ENCODE peak calls at places on chromosomes 11 and 22, in eight cellular contexts. One of them, this sample, is unnamed.
A peak's percentile ranks its signal among the peaks of the same experiment; 100 is the strongest.

GRCh38 chr11:88280673-88281316 is 56.7 kb downstream of the CTSC start:
- DNase-seq in AG10803: peak; percentile 41
- DNase-seq in hypothalamus: no peak
- DNase-seq in stimulated activated CD4-positive, alpha-beta T cell treated with anti-CD3 and anti-CD28 coated beads, Interleukin-4, amount 100 ng/mL, for 4 hours: no peak
- DNase-seq in A172: no peak
- DNase-seq in activated CD4-positive, alpha-beta T cell treated with anti-CD3 and anti-CD28 coated beads, Interleukin-2, amount 50 U/mL, for 48 hours: no peak
- DNase-seq in memory B cell: no peak
- DNase-seq in KBM-7: no peak
- DNase-seq in this sample: no peak

GRCh38 chr22:47209077-47209514 is 446.6 kb downstream of the TBC1D22A start:
- DNase-seq in AG10803: no peak
- DNase-seq in hypothalamus: no peak
- DNase-seq in stimulated activated CD4-positive, alpha-beta T cell treated with anti-CD3 and anti-CD28 coated beads, Interleukin-4, amount 100 ng/mL, for 4 hours: no peak
- DNase-seq in A172: no peak
- DNase-seq in activated CD4-positive, alpha-beta T cell treated with anti-CD3 and anti-CD28 coated beads, Interleukin-2, amount 50 U/mL, for 48 hours: no peak
- DNase-seq in memory B cell: no peak
- DNase-seq in KBM-7: no peak
- DNase-seq in this sample: no peak

GRCh38 chr11:44780940-44781631 is 54.3 kb downstream of the TSPAN18 start:
- DNase-seq in AG10803: no peak
- DNase-seq in hypothalamus: no peak
- DNase-seq in stimulated activated CD4-positive, alpha-beta T cell treated with anti-CD3 and anti-CD28 coated beads, Interleukin-4, amount 100 ng/mL, for 4 hours: no peak
- DNase-seq in A172: peak; percentile 16
- DNase-seq in activated CD4-positive, alpha-beta T cell treated with anti-CD3 and anti-CD28 coated beads, Interleukin-2, amount 50 U/mL, for 48 hours: no peak
- DNase-seq in memory B cell: no peak
- DNase-seq in KBM-7: no peak
- DNase-seq in this sample: no peak

GRCh38 chr11:2077061-2077802 is 62.0 kb downstream of the IGF2 start:
- DNase-seq in AG10803: peak; percentile 55
- DNase-seq in hypothalamus: no peak
- DNase-seq in stimulated activated CD4-positive, alpha-beta T cell treated with anti-CD3 and anti-CD28 coated beads, Interleukin-4, amount 100 ng/mL, for 4 hours: no peak
- DNase-seq in A172: peak; percentile 90
- DNase-seq in activated CD4-positive, alpha-beta T cell treated with anti-CD3 and anti-CD28 coated beads, Interleukin-2, amount 50 U/mL, for 48 hours: peak; percentile 57
- DNase-seq in memory B cell: no peak
- DNase-seq in KBM-7: no peak
- DNase-seq in this sample: peak; percentile 81

GRCh38 chr11:128759597-128759996 is 65.7 kb downstream of the FLI1 start:
- DNase-seq in AG10803: peak; percentile 75
- DNase-seq in hypothalamus: no peak
- DNase-seq in stimulated activated CD4-positive, alpha-beta T cell treated with anti-CD3 and anti-CD28 coated beads, Interleukin-4, amount 100 ng/mL, for 4 hours: no peak
- DNase-seq in A172: peak; percentile 44
- DNase-seq in activated CD4-positive, alpha-beta T cell treated with anti-CD3 and anti-CD28 coated beads, Interleukin-2, amount 50 U/mL, for 48 hours: no peak
- DNase-seq in memory B cell: no peak
- DNase-seq in KBM-7: no peak
- DNase-seq in this sample: peak; percentile 50

GRCh38 chr11:18731949-18732821 is 6.2 kb upstream of the IGSF22 start:
- DNase-seq in AG10803: peak; percentile 32
- DNase-seq in hypothalamus: peak; percentile 81
- DNase-seq in stimulated activated CD4-positive, alpha-beta T cell treated with anti-CD3 and anti-CD28 coated beads, Interleukin-4, amount 100 ng/mL, for 4 hours: peak; percentile 58
- DNase-seq in A172: peak; percentile 29
- DNase-seq in activated CD4-positive, alpha-beta T cell treated with anti-CD3 and anti-CD28 coated beads, Interleukin-2, amount 50 U/mL, for 48 hours: peak; percentile 74
- DNase-seq in memory B cell: peak; percentile 84
- DNase-seq in KBM-7: peak; percentile 81
- DNase-seq in this sample: peak; percentile 40

GRCh38 chr22:29726104-29726503 is 6.3 kb downstream of the CABP7 start:
- DNase-seq in AG10803: no peak
- DNase-seq in hypothalamus: no peak
- DNase-seq in stimulated activated CD4-positive, alpha-beta T cell treated with anti-CD3 and anti-CD28 coated beads, Interleukin-4, amount 100 ng/mL, for 4 hours: no peak
- DNase-seq in A172: no peak
- DNase-seq in activated CD4-positive, alpha-beta T cell treated with anti-CD3 and anti-CD28 coated beads, Interleukin-2, amount 50 U/mL, for 48 hours: no peak
- DNase-seq in memory B cell: no peak
- DNase-seq in KBM-7: no peak
- DNase-seq in this sample: no peak

GRCh38 chr22:40418366-40419201 is 48.2 kb downstream of the SGSM3 start:
- DNase-seq in AG10803: no peak
- DNase-seq in hypothalamus: peak; percentile 46
- DNase-seq in stimulated activated CD4-positive, alpha-beta T cell treated with anti-CD3 and anti-CD28 coated beads, Interleukin-4, amount 100 ng/mL, for 4 hours: no peak
- DNase-seq in A172: no peak
- DNase-seq in activated CD4-positive, alpha-beta T cell treated with anti-CD3 and anti-CD28 coated beads, Interleukin-2, amount 50 U/mL, for 48 hours: no peak
- DNase-seq in memory B cell: no peak
- DNase-seq in KBM-7: no peak
- DNase-seq in this sample: no peak

GRCh38 chr11:43937434-43938411 is 4.7 kb upstream of the C11orf96 start:
- DNase-seq in AG10803: peak; percentile 81
- DNase-seq in hypothalamus: no peak
- DNase-seq in stimulated activated CD4-positive, alpha-beta T cell treated with anti-CD3 and anti-CD28 coated beads, Interleukin-4, amount 100 ng/mL, for 4 hours: no peak
- DNase-seq in A172: peak; percentile 81
- DNase-seq in activated CD4-positive, alpha-beta T cell treated with anti-CD3 and anti-CD28 coated beads, Interleukin-2, amount 50 U/mL, for 48 hours: no peak
- DNase-seq in memory B cell: no peak
- DNase-seq in KBM-7: no peak
- DNase-seq in this sample: peak; percentile 46

GRCh38 chr22:28148816-28149465 is 229.9 kb upstream of the PITPNB start:
- DNase-seq in AG10803: no peak
- DNase-seq in hypothalamus: no peak
- DNase-seq in stimulated activated CD4-positive, alpha-beta T cell treated with anti-CD3 and anti-CD28 coated beads, Interleukin-4, amount 100 ng/mL, for 4 hours: no peak
- DNase-seq in A172: no peak
- DNase-seq in activated CD4-positive, alpha-beta T cell treated with anti-CD3 and anti-CD28 coated beads, Interleukin-2, amount 50 U/mL, for 48 hours: no peak
- DNase-seq in memory B cell: no peak
- DNase-seq in KBM-7: no peak
- DNase-seq in this sample: no peak

GRCh38 chr11:82750643-82751139 is 17.0 kb upstream of the FAM181B start:
- DNase-seq in AG10803: no peak
- DNase-seq in hypothalamus: peak; percentile 14
- DNase-seq in stimulated activated CD4-positive, alpha-beta T cell treated with anti-CD3 and anti-CD28 coated beads, Interleukin-4, amount 100 ng/mL, for 4 hours: no peak
- DNase-seq in A172: no peak
- DNase-seq in activated CD4-positive, alpha-beta T cell treated with anti-CD3 and anti-CD28 coated beads, Interleukin-2, amount 50 U/mL, for 48 hours: peak; percentile 18
- DNase-seq in memory B cell: no peak
- DNase-seq in KBM-7: peak; percentile 40
- DNase-seq in this sample: peak; percentile 61

GRCh38 chr11:117421471-117421870 is 93.8 kb downstream of the CEP164 start:
- DNase-seq in AG10803: no peak
- DNase-seq in hypothalamus: no peak
- DNase-seq in stimulated activated CD4-positive, alpha-beta T cell treated with anti-CD3 and anti-CD28 coated beads, Interleukin-4, amount 100 ng/mL, for 4 hours: no peak
- DNase-seq in A172: no peak
- DNase-seq in activated CD4-positive, alpha-beta T cell treated with anti-CD3 and anti-CD28 coated beads, Interleukin-2, amount 50 U/mL, for 48 hours: no peak
- DNase-seq in memory B cell: no peak
- DNase-seq in KBM-7: no peak
- DNase-seq in this sample: no peak

GRCh38 chr22:38272373-38273134 is at the start of gene TMEM184B:
- DNase-seq in AG10803: peak; percentile 64
- DNase-seq in hypothalamus: peak; percentile 92
- DNase-seq in stimulated activated CD4-positive, alpha-beta T cell treated with anti-CD3 and anti-CD28 coated beads, Interleukin-4, amount 100 ng/mL, for 4 hours: peak; percentile 75
- DNase-seq in A172: no peak
- DNase-seq in activated CD4-positive, alpha-beta T cell treated with anti-CD3 and anti-CD28 coated beads, Interleukin-2, amount 50 U/mL, for 48 hours: peak; percentile 78
- DNase-seq in memory B cell: peak; percentile 86
- DNase-seq in KBM-7: peak; percentile 60
- DNase-seq in this sample: peak; percentile 81

GRCh38 chr22:41308054-41308453 is 6.7 kb downstream of the ZC3H7B start:
- DNase-seq in AG10803: peak; percentile 74
- DNase-seq in hypothalamus: no peak
- DNase-seq in stimulated activated CD4-positive, alpha-beta T cell treated with anti-CD3 and anti-CD28 coated beads, Interleukin-4, amount 100 ng/mL, for 4 hours: no peak
- DNase-seq in A172: peak; percentile 40
- DNase-seq in activated CD4-positive, alpha-beta T cell treated with anti-CD3 and anti-CD28 coated beads, Interleukin-2, amount 50 U/mL, for 48 hours: no peak
- DNase-seq in memory B cell: no peak
- DNase-seq in KBM-7: no peak
- DNase-seq in this sample: no peak

GRCh38 chr11:8056810-8057463 is 24.1 kb upstream of the TUB start:
- DNase-seq in AG10803: peak; percentile 86
- DNase-seq in hypothalamus: no peak
- DNase-seq in stimulated activated CD4-positive, alpha-beta T cell treated with anti-CD3 and anti-CD28 coated beads, Interleukin-4, amount 100 ng/mL, for 4 hours: no peak
- DNase-seq in A172: no peak
- DNase-seq in activated CD4-positive, alpha-beta T cell treated with anti-CD3 and anti-CD28 coated beads, Interleukin-2, amount 50 U/mL, for 48 hours: no peak
- DNase-seq in memory B cell: peak; percentile 2
- DNase-seq in KBM-7: no peak
- DNase-seq in this sample: no peak

GRCh38 chr22:43094551-43094950 is 5.4 kb upstream of the TTLL1 start:
- DNase-seq in AG10803: no peak
- DNase-seq in hypothalamus: no peak
- DNase-seq in stimulated activated CD4-positive, alpha-beta T cell treated with anti-CD3 and anti-CD28 coated beads, Interleukin-4, amount 100 ng/mL, for 4 hours: no peak
- DNase-seq in A172: no peak
- DNase-seq in activated CD4-positive, alpha-beta T cell treated with anti-CD3 and anti-CD28 coated beads, Interleukin-2, amount 50 U/mL, for 48 hours: no peak
- DNase-seq in memory B cell: no peak
- DNase-seq in KBM-7: no peak
- DNase-seq in this sample: no peak

GRCh38 chr11:97815667-97816066 is 1205.1 kb upstream of the CNTN5 start:
- DNase-seq in AG10803: no peak
- DNase-seq in hypothalamus: no peak
- DNase-seq in stimulated activated CD4-positive, alpha-beta T cell treated with anti-CD3 and anti-CD28 coated beads, Interleukin-4, amount 100 ng/mL, for 4 hours: no peak
- DNase-seq in A172: no peak
- DNase-seq in activated CD4-positive, alpha-beta T cell treated with anti-CD3 and anti-CD28 coated beads, Interleukin-2, amount 50 U/mL, for 48 hours: no peak
- DNase-seq in memory B cell: no peak
- DNase-seq in KBM-7: no peak
- DNase-seq in this sample: no peak

GRCh38 chr22:44578115-44578457 is 80.1 kb upstream of the RTL6 start:
- DNase-seq in AG10803: no peak
- DNase-seq in hypothalamus: no peak
- DNase-seq in stimulated activated CD4-positive, alpha-beta T cell treated with anti-CD3 and anti-CD28 coated beads, Interleukin-4, amount 100 ng/mL, for 4 hours: no peak
- DNase-seq in A172: no peak
- DNase-seq in activated CD4-positive, alpha-beta T cell treated with anti-CD3 and anti-CD28 coated beads, Interleukin-2, amount 50 U/mL, for 48 hours: no peak
- DNase-seq in memory B cell: no peak
- DNase-seq in KBM-7: no peak
- DNase-seq in this sample: no peak

GRCh38 chr11:68827733-68828132 is 14.0 kb downstream of the CPT1A start:
- DNase-seq in AG10803: no peak
- DNase-seq in hypothalamus: no peak
- DNase-seq in stimulated activated CD4-positive, alpha-beta T cell treated with anti-CD3 and anti-CD28 coated beads, Interleukin-4, amount 100 ng/mL, for 4 hours: no peak
- DNase-seq in A172: no peak
- DNase-seq in activated CD4-positive, alpha-beta T cell treated with anti-CD3 and anti-CD28 coated beads, Interleukin-2, amount 50 U/mL, for 48 hours: no peak
- DNase-seq in memory B cell: no peak
- DNase-seq in KBM-7: peak; percentile 47
- DNase-seq in this sample: no peak

GRCh38 chr22:38348751-38349496 is 31.7 kb upstream of the CSNK1E start:
- DNase-seq in AG10803: no peak
- DNase-seq in hypothalamus: no peak
- DNase-seq in stimulated activated CD4-positive, alpha-beta T cell treated with anti-CD3 and anti-CD28 coated beads, Interleukin-4, amount 100 ng/mL, for 4 hours: no peak
- DNase-seq in A172: no peak
- DNase-seq in activated CD4-positive, alpha-beta T cell treated with anti-CD3 and anti-CD28 coated beads, Interleukin-2, amount 50 U/mL, for 48 hours: no peak
- DNase-seq in memory B cell: peak; percentile 9
- DNase-seq in KBM-7: no peak
- DNase-seq in this sample: no peak

GRCh38 chr22:36497910-36498669 is 8.8 kb downstream of the FOXRED2 start:
- DNase-seq in AG10803: no peak
- DNase-seq in hypothalamus: no peak
- DNase-seq in stimulated activated CD4-positive, alpha-beta T cell treated with anti-CD3 and anti-CD28 coated beads, Interleukin-4, amount 100 ng/mL, for 4 hours: no peak
- DNase-seq in A172: no peak
- DNase-seq in activated CD4-positive, alpha-beta T cell treated with anti-CD3 and anti-CD28 coated beads, Interleukin-2, amount 50 U/mL, for 48 hours: no peak
- DNase-seq in memory B cell: no peak
- DNase-seq in KBM-7: no peak
- DNase-seq in this sample: no peak

GRCh38 chr11:6705905-6706535 is 22.9 kb upstream of the MRPL17 start:
- DNase-seq in AG10803: peak; percentile 61
- DNase-seq in hypothalamus: peak; percentile 53
- DNase-seq in stimulated activated CD4-positive, alpha-beta T cell treated with anti-CD3 and anti-CD28 coated beads, Interleukin-4, amount 100 ng/mL, for 4 hours: peak; percentile 18
- DNase-seq in A172: peak; percentile 64
- DNase-seq in activated CD4-positive, alpha-beta T cell treated with anti-CD3 and anti-CD28 coated beads, Interleukin-2, amount 50 U/mL, for 48 hours: peak; percentile 58
- DNase-seq in memory B cell: peak; percentile 34
- DNase-seq in KBM-7: peak; percentile 67
- DNase-seq in this sample: peak; percentile 26

GRCh38 chr22:26561756-26562417 is 28.0 kb downstream of the TPST2 start:
- DNase-seq in AG10803: no peak
- DNase-seq in hypothalamus: peak; percentile 6
- DNase-seq in stimulated activated CD4-positive, alpha-beta T cell treated with anti-CD3 and anti-CD28 coated beads, Interleukin-4, amount 100 ng/mL, for 4 hours: no peak
- DNase-seq in A172: no peak
- DNase-seq in activated CD4-positive, alpha-beta T cell treated with anti-CD3 and anti-CD28 coated beads, Interleukin-2, amount 50 U/mL, for 48 hours: no peak
- DNase-seq in memory B cell: no peak
- DNase-seq in KBM-7: no peak
- DNase-seq in this sample: no peak

GRCh38 chr22:17719911-17720310 is 54.4 kb downstream of the BID start:
- DNase-seq in AG10803: no peak
- DNase-seq in hypothalamus: no peak
- DNase-seq in stimulated activated CD4-positive, alpha-beta T cell treated with anti-CD3 and anti-CD28 coated beads, Interleukin-4, amount 100 ng/mL, for 4 hours: no peak
- DNase-seq in A172: no peak
- DNase-seq in activated CD4-positive, alpha-beta T cell treated with anti-CD3 and anti-CD28 coated beads, Interleukin-2, amount 50 U/mL, for 48 hours: no peak
- DNase-seq in memory B cell: no peak
- DNase-seq in KBM-7: no peak
- DNase-seq in this sample: no peak

GRCh38 chr22:39309881-39310714 is 9.3 kb downstream of the RPL3 start:
- DNase-seq in AG10803: peak; percentile 60
- DNase-seq in hypothalamus: no peak
- DNase-seq in stimulated activated CD4-positive, alpha-beta T cell treated with anti-CD3 and anti-CD28 coated beads, Interleukin-4, amount 100 ng/mL, for 4 hours: no peak
- DNase-seq in A172: peak; percentile 30
- DNase-seq in activated CD4-positive, alpha-beta T cell treated with anti-CD3 and anti-CD28 coated beads, Interleukin-2, amount 50 U/mL, for 48 hours: peak; percentile 28
- DNase-seq in memory B cell: no peak
- DNase-seq in KBM-7: no peak
- DNase-seq in this sample: peak; percentile 65

GRCh38 chr11:9013373-9013772 is 9.6 kb upstream of the NRIP3 start:
- DNase-seq in AG10803: no peak
- DNase-seq in hypothalamus: no peak
- DNase-seq in stimulated activated CD4-positive, alpha-beta T cell treated with anti-CD3 and anti-CD28 coated beads, Interleukin-4, amount 100 ng/mL, for 4 hours: no peak
- DNase-seq in A172: no peak
- DNase-seq in activated CD4-positive, alpha-beta T cell treated with anti-CD3 and anti-CD28 coated beads, Interleukin-2, amount 50 U/mL, for 48 hours: no peak
- DNase-seq in memory B cell: no peak
- DNase-seq in KBM-7: no peak
- DNase-seq in this sample: no peak

GRCh38 chr11:10263929-10264328 is 30.1 kb downstream of the SBF2 start:
- DNase-seq in AG10803: peak; percentile 79
- DNase-seq in hypothalamus: no peak
- DNase-seq in stimulated activated CD4-positive, alpha-beta T cell treated with anti-CD3 and anti-CD28 coated beads, Interleukin-4, amount 100 ng/mL, for 4 hours: no peak
- DNase-seq in A172: peak; percentile 37
- DNase-seq in activated CD4-positive, alpha-beta T cell treated with anti-CD3 and anti-CD28 coated beads, Interleukin-2, amount 50 U/mL, for 48 hours: no peak
- DNase-seq in memory B cell: no peak
- DNase-seq in KBM-7: no peak
- DNase-seq in this sample: peak; percentile 9

GRCh38 chr11:43419460-43419859 is 60.7 kb downstream of the TTC17 start:
- DNase-seq in AG10803: peak; percentile 29
- DNase-seq in hypothalamus: peak; percentile 17
- DNase-seq in stimulated activated CD4-positive, alpha-beta T cell treated with anti-CD3 and anti-CD28 coated beads, Interleukin-4, amount 100 ng/mL, for 4 hours: no peak
- DNase-seq in A172: peak; percentile 45
- DNase-seq in activated CD4-positive, alpha-beta T cell treated with anti-CD3 and anti-CD28 coated beads, Interleukin-2, amount 50 U/mL, for 48 hours: peak; percentile 34
- DNase-seq in memory B cell: no peak
- DNase-seq in KBM-7: peak; percentile 55
- DNase-seq in this sample: peak; percentile 5

GRCh38 chr11:65124480-65125196 is 2.5 kb downstream of the MRPL49 start:
- DNase-seq in AG10803: no peak
- DNase-seq in hypothalamus: no peak
- DNase-seq in stimulated activated CD4-positive, alpha-beta T cell treated with anti-CD3 and anti-CD28 coated beads, Interleukin-4, amount 100 ng/mL, for 4 hours: no peak
- DNase-seq in A172: no peak
- DNase-seq in activated CD4-positive, alpha-beta T cell treated with anti-CD3 and anti-CD28 coated beads, Interleukin-2, amount 50 U/mL, for 48 hours: no peak
- DNase-seq in memory B cell: no peak
- DNase-seq in KBM-7: no peak
- DNase-seq in this sample: no peak

GRCh38 chr11:68312117-68312779 is at the start of gene LRP5:
- DNase-seq in AG10803: no peak
- DNase-seq in hypothalamus: no peak
- DNase-seq in stimulated activated CD4-positive, alpha-beta T cell treated with anti-CD3 and anti-CD28 coated beads, Interleukin-4, amount 100 ng/mL, for 4 hours: no peak
- DNase-seq in A172: no peak
- DNase-seq in activated CD4-positive, alpha-beta T cell treated with anti-CD3 and anti-CD28 coated beads, Interleukin-2, amount 50 U/mL, for 48 hours: no peak
- DNase-seq in memory B cell: no peak
- DNase-seq in KBM-7: no peak
- DNase-seq in this sample: peak; percentile 46

GRCh38 chr22:20974336-20974955 is 7.4 kb downstream of the AIFM3 start:
- DNase-seq in AG10803: no peak
- DNase-seq in hypothalamus: no peak
- DNase-seq in stimulated activated CD4-positive, alpha-beta T cell treated with anti-CD3 and anti-CD28 coated beads, Interleukin-4, amount 100 ng/mL, for 4 hours: no peak
- DNase-seq in A172: no peak
- DNase-seq in activated CD4-positive, alpha-beta T cell treated with anti-CD3 and anti-CD28 coated beads, Interleukin-2, amount 50 U/mL, for 48 hours: no peak
- DNase-seq in memory B cell: no peak
- DNase-seq in KBM-7: no peak
- DNase-seq in this sample: no peak

GRCh38 chr22:29299136-29299900 is 7.1 kb upstream of the GAS2L1 start:
- DNase-seq in AG10803: no peak
- DNase-seq in hypothalamus: no peak
- DNase-seq in stimulated activated CD4-positive, alpha-beta T cell treated with anti-CD3 and anti-CD28 coated beads, Interleukin-4, amount 100 ng/mL, for 4 hours: no peak
- DNase-seq in A172: no peak
- DNase-seq in activated CD4-positive, alpha-beta T cell treated with anti-CD3 and anti-CD28 coated beads, Interleukin-2, amount 50 U/mL, for 48 hours: no peak
- DNase-seq in memory B cell: no peak
- DNase-seq in KBM-7: no peak
- DNase-seq in this sample: no peak

GRCh38 chr11:93591247-93591898 is 48.2 kb upstream of the SMCO4 start:
- DNase-seq in AG10803: peak; percentile 46
- DNase-seq in hypothalamus: no peak
- DNase-seq in stimulated activated CD4-positive, alpha-beta T cell treated with anti-CD3 and anti-CD28 coated beads, Interleukin-4, amount 100 ng/mL, for 4 hours: no peak
- DNase-seq in A172: peak; percentile 20
- DNase-seq in activated CD4-positive, alpha-beta T cell treated with anti-CD3 and anti-CD28 coated beads, Interleukin-2, amount 50 U/mL, for 48 hours: no peak
- DNase-seq in memory B cell: no peak
- DNase-seq in KBM-7: peak; percentile 40
- DNase-seq in this sample: peak; percentile 82

GRCh38 chr11:15937601-15938361 is 418.6 kb downstream of the SOX6 start:
- DNase-seq in AG10803: no peak
- DNase-seq in hypothalamus: no peak
- DNase-seq in stimulated activated CD4-positive, alpha-beta T cell treated with anti-CD3 and anti-CD28 coated beads, Interleukin-4, amount 100 ng/mL, for 4 hours: no peak
- DNase-seq in A172: no peak
- DNase-seq in activated CD4-positive, alpha-beta T cell treated with anti-CD3 and anti-CD28 coated beads, Interleukin-2, amount 50 U/mL, for 48 hours: no peak
- DNase-seq in memory B cell: no peak
- DNase-seq in KBM-7: no peak
- DNase-seq in this sample: no peak

This sample was measured in Daoy.